ENCODE peak calls at places on chromosomes 7 and 10, in four cellular contexts. J is stomach, S is ascending aorta, P is astrocyte. Z is an unnamed sample.

GRCh38 chr10:91635401-91636400 is 2.8 kb upstream of the PPP1R3C start:
- DNase-seq in J (peak), S (no peak), P (peak), Z (peak)

GRCh38 chr7:66143876-66144332 is 29.3 kb downstream of the CRCP start:
- DNase-seq in J (no peak), S (no peak), P (no peak), Z (no peak)

GRCh38 chr7:142519077-142519789 is 230.0 kb upstream of the PRSS1 start:
- DNase-seq in J (no peak), S (no peak), P (no peak), Z (no peak)

GRCh38 chr7:20351901-20352300 is 21.2 kb downstream of the ITGB8 start:
- DNase-seq in J (no peak), S (no peak), P (peak), Z (no peak)

GRCh38 chr10:27723436-27723835 is 22.2 kb downstream of the MKX start:
- DNase-seq in J (no peak), S (no peak), P (peak), Z (no peak)

GRCh38 chr10:133135116-133135465 is 24.9 kb upstream of the KNDC1 start:
- DNase-seq in J (no peak), S (no peak), P (no peak), Z (no peak)

GRCh38 chr10:117830832-117831231 is 215.9 kb downstream of the RAB11FIP2 start:
- DNase-seq in J (no peak), S (no peak), P (no peak), Z (peak)

GRCh38 chr7:99219185-99219767 is 11.4 kb upstream of the KPNA7 start:
- DNase-seq in J (peak), S (no peak), P (no peak), Z (no peak)

GRCh38 chr10:105725007-105725406 is 1083.9 kb downstream of the SORCS3 start:
- DNase-seq in J (no peak), S (no peak), P (no peak), Z (no peak)

GRCh38 chr7:124351950-124352349 is 319.1 kb upstream of the TMEM229A start:
- DNase-seq in J (no peak), S (no peak), P (no peak), Z (no peak)

GRCh38 chr10:66519616-66520015 is 406.2 kb upstream of the LRRTM3 start:
- DNase-seq in J (no peak), S (no peak), P (no peak), Z (no peak)

GRCh38 chr7:32905175-32905662 is 13.7 kb upstream of the KBTBD2 start:
- DNase-seq in J (no peak), S (no peak), P (peak), Z (peak)

GRCh38 chr7:108455524-108455832 is 758 bp downstream of the NRCAM start:
- DNase-seq in J (no peak), S (no peak), P (no peak), Z (peak)

GRCh38 chr10:104582604-104582951 is 58.5 kb upstream of the SORCS3 start:
- DNase-seq in J (no peak), S (no peak), P (peak), Z (peak)

GRCh38 chr7:24721378-24722030 is 35.8 kb downstream of the GSDME start:
- DNase-seq in J (no peak), S (no peak), P (no peak), Z (no peak)

GRCh38 chr10:53379951-53380350 is 607.4 kb upstream of the MBL2 start:
- DNase-seq in J (no peak), S (no peak), P (no peak), Z (no peak)

GRCh38 chr10:110081914-110082313 is 74.1 kb downstream of the ADD3 start:
- DNase-seq in J (no peak), S (no peak), P (peak), Z (no peak)

GRCh38 chr7:45661302-45661995 is 87.3 kb downstream of the ADCY1 start:
- DNase-seq in J (peak), S (no peak), P (no peak), Z (no peak)

GRCh38 chr7:55592492-55592891 is 20.2 kb upstream of the VOPP1 start:
- DNase-seq in J (no peak), S (no peak), P (no peak), Z (no peak)

GRCh38 chr10:118903691-118904090 is 125.8 kb upstream of the NANOS1 start:
- DNase-seq in J (no peak), S (no peak), P (no peak), Z (no peak)

GRCh38 chr7:55552320-55553086 is 19.8 kb downstream of the VOPP1 start:
- DNase-seq in J (peak), S (peak), P (peak), Z (no peak)

GRCh38 chr7:140015471-140015970 is 47.2 kb downstream of the PARP12 start:
- DNase-seq in J (no peak), S (no peak), P (no peak), Z (no peak)

GRCh38 chr10:71963756-71964668 is at the start of gene CHST3:
- DNase-seq in J (peak), S (no peak), P (peak), Z (peak)

GRCh38 chr7:141785711-141786552 is 4.1 kb upstream of the TAS2R5 start:
- DNase-seq in J (no peak), S (no peak), P (peak), Z (peak)

GRCh38 chr10:49744924-49745605 is 17.1 kb downstream of the OGDHL start:
- DNase-seq in J (peak), S (no peak), P (no peak), Z (no peak)

GRCh38 chr7:21617916-21618390 is 75.1 kb downstream of the DNAH11 start:
- DNase-seq in J (no peak), S (no peak), P (peak), Z (no peak)

GRCh38 chr7:142384508-142384922 is 126.7 kb upstream of the PRSS58 start:
- DNase-seq in J (no peak), S (no peak), P (peak), Z (no peak)

GRCh38 chr7:40566879-40567278 is 432.1 kb downstream of the SUGCT start:
- DNase-seq in J (no peak), S (no peak), P (no peak), Z (no peak)

GRCh38 chr7:3591944-3592343 is 290.9 kb downstream of the SDK1 start:
- DNase-seq in J (no peak), S (no peak), P (no peak), Z (no peak)

GRCh38 chr7:55545496-55545895 is 26.8 kb downstream of the VOPP1 start:
- DNase-seq in J (no peak), S (no peak), P (peak), Z (no peak)

GRCh38 chr7:11252705-11253272 is 279.1 kb downstream of the PHF14 start:
- DNase-seq in J (no peak), S (no peak), P (no peak), Z (peak)

GRCh38 chr7:140447841-140448240 is 31.5 kb downstream of the MKRN1 start:
- DNase-seq in J (no peak), S (no peak), P (no peak), Z (no peak)

GRCh38 chr10:35445150-35445884 is 109.0 kb downstream of the CCNY start:
- DNase-seq in J (no peak), S (no peak), P (no peak), Z (no peak)

GRCh38 chr10:35447693-35448407 is 111.5 kb downstream of the CCNY start:
- DNase-seq in J (peak), S (no peak), P (peak), Z (no peak)

GRCh38 chr10:35443858-35444257 is 107.5 kb downstream of the CCNY start:
- DNase-seq in J (no peak), S (no peak), P (no peak), Z (no peak)

GRCh38 chr10:35448687-35449662 is 112.7 kb downstream of the CCNY start:
- DNase-seq in J (peak), S (no peak), P (no peak), Z (no peak)

DNA sequence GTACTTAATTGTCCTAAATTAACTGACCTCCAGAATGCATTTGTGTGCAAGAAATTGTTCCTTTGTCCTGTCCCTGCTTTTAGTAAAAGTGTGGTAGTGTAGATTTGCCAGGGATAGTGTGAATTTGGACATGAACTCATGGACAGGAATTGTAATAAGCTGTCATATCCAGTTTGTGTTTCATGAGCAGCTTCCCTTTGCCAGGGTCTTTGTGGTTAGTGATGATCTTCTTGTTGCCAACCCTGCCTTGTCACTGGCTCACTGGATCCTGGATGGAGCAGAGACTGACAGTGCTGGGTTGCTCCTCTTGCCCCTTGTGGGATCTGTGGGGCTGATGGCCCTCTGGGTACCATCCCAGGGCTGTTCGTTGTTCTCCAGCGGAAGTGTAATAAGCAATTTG is 110.1 kb downstream of the CCNY start:
- DNase-seq in J (no peak), S (no peak), P (no peak), Z (no peak)
- H3K4me3 ChIP-seq in J (no peak), S (no peak), P (no peak), Z (no peak)

GRCh38 chr7:52684388-52684787 is 351.0 kb upstream of the POM121L12 start:
- DNase-seq in J (no peak), S (no peak), P (no peak), Z (no peak)
- TF ChIP-seq CTCF in J (no peak), S (no peak), P (no peak), Z (no peak)

GRCh38 chr7:128341733-128342132 is 2.0 kb downstream of the RBM28 start:
- DNase-seq in J (no peak), S (no peak), P (no peak), Z (no peak)
- H3K4me3 ChIP-seq in J (no peak), S (no peak), P (no peak), Z (no peak)

GRCh38 chr7:154776350-154776749 is 226.6 kb downstream of the PAXIP1 start:
- DNase-seq in J (no peak), S (no peak), P (no peak), Z (no peak)

GRCh38 chr7:154777908-154778307 is 225.0 kb downstream of the PAXIP1 start:
- DNase-seq in J (no peak), S (no peak), P (no peak), Z (no peak)

GRCh38 chr7:154777489-154777888 is 225.4 kb downstream of the PAXIP1 start:
- DNase-seq in J (no peak), S (no peak), P (peak), Z (no peak)

GRCh38 chr7:154775681-154776080 is 227.2 kb downstream of the PAXIP1 start:
- DNase-seq in J (no peak), S (no peak), P (no peak), Z (no peak)

GRCh38 chr7:154777023-154777422 is 225.9 kb downstream of the PAXIP1 start:
- DNase-seq in J (no peak), S (no peak), P (peak), Z (no peak)
- TF ChIP-seq CTCF in J (no peak), S (no peak), P (peak), Z (no peak)

DNA sequence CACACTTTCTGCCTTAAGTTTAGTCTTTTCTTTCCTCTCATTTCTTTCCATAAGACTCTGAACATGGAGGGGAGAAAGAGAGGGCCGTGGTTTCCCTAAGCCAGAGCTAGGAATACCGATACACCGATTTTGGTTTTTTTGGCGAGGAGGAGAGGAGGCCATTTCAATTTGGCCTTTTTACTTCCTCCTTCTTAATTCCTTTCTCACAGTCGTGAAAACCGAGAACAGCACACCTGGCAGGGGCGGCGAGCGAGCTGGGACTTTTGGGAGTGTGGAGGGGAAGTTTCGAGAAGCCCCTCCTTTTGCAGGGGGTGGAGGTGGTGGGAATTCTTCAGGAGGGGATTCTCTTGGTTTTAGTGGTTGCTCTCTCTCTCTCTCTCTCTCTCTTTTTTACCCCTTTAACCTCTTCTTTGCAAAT is 6.2 kb downstream of the GATA3 start:
- DNase-seq in J (no peak), S (no peak), P (no peak), Z (peak)
- H3K4me3 ChIP-seq in J (no peak), S (no peak), P (no peak), Z (peak)

DNA sequence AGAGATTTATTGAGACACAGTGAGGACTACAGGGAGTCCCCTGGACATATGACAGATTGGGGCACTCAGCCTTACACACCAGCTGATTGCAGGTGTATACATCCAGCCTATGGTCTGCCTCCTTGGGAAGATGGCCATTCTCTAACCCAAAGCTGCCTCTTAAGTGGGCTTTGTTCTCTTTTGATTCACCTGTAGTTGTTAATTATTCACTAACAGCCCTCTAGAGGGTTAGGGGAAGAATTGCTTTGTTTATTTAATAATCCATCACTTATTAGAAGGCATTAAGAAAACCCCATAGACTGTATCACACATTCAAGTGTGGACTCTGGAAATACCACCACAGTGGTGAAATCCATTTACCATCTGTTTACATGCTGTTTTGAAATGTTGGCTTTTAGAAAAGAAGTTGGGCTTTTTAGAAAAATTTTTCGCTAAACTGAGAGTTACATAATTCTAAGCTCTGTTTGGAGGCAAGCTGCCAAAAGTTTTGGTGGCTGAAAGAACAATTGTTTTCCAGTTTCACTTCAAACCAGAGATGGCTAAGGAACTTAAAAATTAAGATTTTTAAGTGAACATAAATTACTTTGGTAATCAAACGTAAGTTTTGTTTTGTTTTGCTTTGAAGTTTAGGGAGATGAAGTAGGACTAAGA is 379.1 kb downstream of the ADRA2A start:
- DNase-seq in J (no peak), S (no peak), P (no peak), Z (no peak)
- TF ChIP-seq CTCF in J (no peak), S (no peak), P (no peak), Z (no peak)

DNA sequence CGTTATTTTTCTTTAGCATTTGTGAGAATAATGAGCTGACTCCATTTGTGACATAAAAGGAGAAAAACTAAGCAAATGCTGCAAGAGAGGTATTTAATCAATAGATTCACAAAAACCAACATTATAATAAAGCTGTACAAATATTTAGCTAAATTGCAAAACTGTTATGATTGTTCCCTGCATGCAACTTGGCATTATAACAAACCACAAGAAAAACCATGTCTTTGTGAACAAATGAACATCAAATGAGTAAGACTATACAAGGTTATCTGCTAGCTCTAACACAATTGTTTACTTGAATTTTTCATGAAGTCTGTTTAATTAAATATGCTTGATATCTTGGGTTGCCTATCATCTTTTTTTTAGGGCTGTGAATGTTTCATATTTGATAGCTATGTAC is 50.8 kb upstream of the PPP1R9A start:
- DNase-seq in J (no peak), S (no peak), P (peak), Z (no peak)
- H3K4me3 ChIP-seq in J (no peak), S (no peak), P (no peak), Z (no peak)

DNA sequence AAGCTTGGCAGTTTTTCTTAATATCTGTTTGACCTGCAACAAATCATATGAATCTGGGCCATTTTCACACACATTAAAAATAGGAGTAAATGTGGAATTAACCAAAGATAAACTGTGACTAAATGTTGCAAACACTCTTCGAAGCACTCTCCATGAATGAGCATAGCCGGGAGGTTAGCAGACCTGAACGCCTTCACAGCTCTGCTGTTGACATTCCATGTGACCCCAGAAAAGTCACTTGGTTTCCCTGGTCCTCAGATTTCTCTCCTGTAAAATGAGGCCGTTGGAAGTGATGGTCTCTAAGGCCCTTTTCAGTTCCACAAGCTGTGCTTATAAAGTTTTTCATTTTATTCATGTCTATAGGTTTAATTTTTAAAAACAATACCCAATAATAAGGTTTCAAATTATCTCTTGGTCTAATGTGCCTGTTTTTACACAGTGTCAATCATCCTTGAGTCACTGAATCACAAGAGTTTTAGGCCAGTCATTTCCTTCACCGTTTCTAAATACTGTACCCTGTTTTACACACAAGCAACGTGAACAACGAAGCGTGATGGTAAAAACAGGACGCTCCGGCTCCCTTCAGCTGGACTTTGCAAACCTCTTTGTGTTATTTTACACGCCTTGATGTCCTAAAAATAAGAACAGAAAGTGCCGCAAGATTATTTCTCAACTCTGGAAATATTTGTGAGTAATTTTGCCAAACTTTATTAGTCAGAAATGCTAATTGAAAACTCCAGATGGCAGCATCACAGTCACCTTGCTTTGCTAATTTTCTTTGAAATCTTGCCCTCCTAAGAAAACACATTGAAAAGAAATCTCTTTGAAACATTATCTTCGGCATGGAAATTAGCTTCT is 38.6 kb upstream of the MET start:
- DNase-seq in J (no peak), S (no peak), P (peak), Z (peak)
- TF ChIP-seq CTCF in J (no peak), S (no peak), P (no peak), Z (no peak)

DNA sequence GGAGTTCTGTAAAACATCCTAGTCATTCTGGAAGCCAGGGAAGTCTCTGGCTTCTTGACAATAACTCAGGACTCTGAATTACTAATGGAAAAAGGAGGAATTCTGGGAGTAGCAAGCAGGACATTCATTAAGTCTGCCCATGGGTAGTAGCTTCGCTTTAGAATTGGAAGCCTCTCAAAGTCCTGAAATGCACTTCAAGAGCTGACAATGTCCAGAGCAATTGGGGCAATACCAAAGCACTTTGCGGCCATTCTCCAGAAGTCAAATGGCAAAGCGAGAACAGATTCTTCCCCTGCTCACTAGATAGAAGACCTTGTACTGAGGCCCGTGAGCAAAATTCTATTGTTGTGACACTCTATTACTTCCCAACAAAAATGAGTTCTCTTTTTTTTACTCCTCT is 150.3 kb upstream of the FRMD4A start:
- DNase-seq in J (no peak), S (no peak), P (no peak), Z (no peak)
- H3K4me3 ChIP-seq in J (no peak), S (no peak), P (no peak), Z (no peak)